ENCODE peak calls at places on chromosomes 11 and 22, in four cellular contexts. Y is pancreas, T is upper lobe of right lung, H is stomach. Q is an unnamed sample.

GRCh38 chr22:34490911-34491310 is 570.6 kb upstream of the LARGE1 start:
- DNase-seq in H (no peak), T (no peak), Y (no peak), Q (no peak)

GRCh38 chr22:50141891-50142363 is 28.6 kb upstream of the PANX2 start:
- DNase-seq in H (no peak), Y (no peak), T (no peak), Q (no peak)

GRCh38 chr22:27438271-27438980 is 363.1 kb downstream of the MN1 start:
- DNase-seq in H (peak; percentile 73), Y (peak; percentile 86), T (no peak), Q (peak; percentile 28)

GRCh38 chr11:111086058-111086457 is 159.5 kb upstream of the POU2AF2 start:
- DNase-seq in Y (no peak), H (no peak), T (no peak), Q (no peak)

GRCh38 chr22:30970356-30970746 is 1.3 kb downstream of the TUG1 start:
- DNase-seq in H (no peak), T (no peak), Y (no peak), Q (no peak)

GRCh38 chr11:122204206-122204605 is 88.2 kb upstream of the BLID start:
- DNase-seq in Y (no peak), H (no peak), T (no peak), Q (no peak)

GRCh38 chr22:36563001-36563400 is 34.0 kb upstream of the EIF3D start:
- DNase-seq in Y (no peak), H (no peak), T (no peak), Q (no peak)

GRCh38 chr11:123239371-123240150 is 44.5 kb upstream of the CLMP start:
- DNase-seq in H (no peak), Y (no peak), T (no peak), Q (no peak)

GRCh38 chr22:41768420-41768819 is 32.1 kb upstream of the CCDC134 start:
- DNase-seq in Y (no peak), H (no peak), T (no peak), Q (no peak)

GRCh38 chr11:34468209-34468841 is 29.6 kb downstream of the CAT start:
- DNase-seq in Y (no peak), T (no peak), H (peak; percentile 33), Q (no peak)

GRCh38 chr22:50047346-50047745 is 10.8 kb downstream of the TTLL8 start:
- DNase-seq in H (no peak), T (peak; percentile 56), Y (peak; percentile 45), Q (no peak)

GRCh38 chr11:72741429-72741833 is 10.8 kb downstream of the ARAP1 start:
- DNase-seq in H (no peak), T (peak; percentile 80), Y (peak; percentile 41), Q (no peak)

GRCh38 chr22:38062782-38063181 is 5.6 kb downstream of the PICK1 start:
- DNase-seq in H (no peak), T (no peak), Y (no peak), Q (peak; percentile 38)

GRCh38 chr22:36619797-36620390 is 83.7 kb downstream of the CACNG2 start:
- DNase-seq in Y (no peak), H (no peak), T (no peak), Q (no peak)

GRCh38 chr11:110134120-110134519 is 40.9 kb downstream of the ZC3H12C start:
- DNase-seq in H (no peak), Y (no peak), T (no peak), Q (no peak)

GRCh38 chr11:11752688-11753087 is 89.1 kb upstream of the USP47 start:
- DNase-seq in Y (no peak), T (no peak), H (no peak), Q (no peak)

GRCh38 chr11:65500262-65501004 is 1.6 kb downstream of the MALAT1 start:
- DNase-seq in H (no peak), T (peak; percentile 70), Y (peak; percentile 80), Q (no peak)

GRCh38 chr22:36330655-36331305 is 57.0 kb downstream of the MYH9 start:
- DNase-seq in H (no peak), Y (no peak), T (no peak), Q (no peak)

GRCh38 chr22:23176645-23177027 is 3.7 kb upstream of the BCR start:
- DNase-seq in Y (no peak), H (no peak), T (no peak), Q (no peak)

GRCh38 chr11:122197055-122197987 is 81.3 kb upstream of the BLID start:
- DNase-seq in H (no peak), Y (no peak), T (no peak), Q (no peak)

GRCh38 chr22:44730490-44731356 is 21.7 kb upstream of the ARHGAP8 start:
- DNase-seq in H (no peak), Y (no peak), T (no peak), Q (no peak)
- H3K27ac ChIP-seq in H (peak overlapping the region; percentile 66), Y (no peak overlapping the region), T (peak overlapping the region; percentile 36), Q (no peak overlapping the region)

GRCh38 chr11:44728085-44728410 is 1.3 kb downstream of the TSPAN18 start:
- DNase-seq in H (no peak), T (no peak), Y (no peak), Q (no peak)
- H3K27ac ChIP-seq in H (peak overlapping the region; percentile 71), T (no peak overlapping the region), Y (no peak overlapping the region), Q (no peak overlapping the region)

DNA sequence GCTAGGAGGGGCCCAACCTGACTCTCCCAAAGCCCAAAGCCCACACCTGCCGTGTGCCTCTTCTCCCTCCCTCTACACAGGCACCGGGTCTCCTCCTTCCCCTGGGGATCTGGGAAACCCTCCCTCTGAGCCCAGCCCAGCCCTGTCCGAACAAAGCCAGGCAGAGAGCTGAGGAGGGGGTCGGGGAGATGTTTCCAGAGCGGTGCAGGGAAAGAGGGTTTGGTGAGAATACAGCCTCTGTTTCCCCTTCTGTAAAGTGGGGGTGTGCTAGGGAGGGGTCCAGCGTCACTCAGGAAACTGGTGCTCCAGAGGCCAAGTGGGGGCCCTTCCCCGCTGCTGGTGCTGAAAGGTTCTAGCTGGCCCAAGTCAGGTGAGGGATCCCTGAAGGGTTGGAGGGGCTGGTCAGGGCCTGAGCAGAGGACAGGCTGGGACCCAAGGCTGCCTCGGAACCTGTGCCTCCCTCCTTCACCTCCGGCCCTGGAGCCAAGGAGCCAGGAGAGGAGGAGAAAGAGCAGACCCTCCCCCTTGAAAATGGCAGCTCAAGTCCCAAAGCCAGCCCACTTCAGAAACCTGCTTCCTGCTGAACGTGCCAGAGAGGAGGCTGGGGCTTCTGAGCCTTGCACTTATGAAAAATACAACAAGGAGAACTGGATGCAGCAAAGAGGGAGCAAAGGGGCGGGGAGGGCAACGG is 43.4 kb downstream of the MACROD1 start:
- DNase-seq in Y (no peak), H (no peak), T (no peak), Q (no peak)
- H3K27ac ChIP-seq in Y (peak overlapping the region; percentile 53), H (no peak overlapping the region), T (peak overlapping the region; percentile 66), Q (no peak overlapping the region)

DNA sequence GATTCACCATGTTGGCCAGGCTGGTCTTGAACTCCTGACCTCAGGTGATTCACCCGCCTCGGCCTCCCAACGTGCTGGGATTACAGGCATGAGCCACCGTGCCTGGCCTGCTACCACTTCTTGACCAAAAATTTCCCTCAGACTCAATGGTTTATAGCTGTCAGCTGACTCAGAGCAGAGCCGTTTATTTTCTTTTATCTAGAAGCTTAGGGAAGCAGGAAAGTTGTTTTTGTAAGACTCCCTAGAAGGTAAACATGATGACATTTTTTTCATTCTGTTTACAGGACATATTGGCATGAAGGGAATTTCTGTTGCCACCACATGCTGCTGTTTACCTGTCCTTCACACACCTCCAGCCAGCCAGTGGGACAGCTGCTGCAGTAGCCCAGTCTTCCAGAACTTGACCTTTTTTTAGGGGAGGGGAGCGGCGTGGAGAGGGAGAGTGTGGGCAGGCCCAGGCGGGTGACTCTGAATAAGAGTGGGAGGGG is 56.1 kb upstream of the PTPRJ start:
- DNase-seq in H (peak; percentile 31), Y (peak; percentile 71), T (peak; percentile 68), Q (no peak)
- H3K27ac ChIP-seq in H (peak overlapping the region; percentile 65), Y (peak overlapping the region; percentile 89), T (peak overlapping the region; percentile 43), Q (no peak overlapping the region)

DNA sequence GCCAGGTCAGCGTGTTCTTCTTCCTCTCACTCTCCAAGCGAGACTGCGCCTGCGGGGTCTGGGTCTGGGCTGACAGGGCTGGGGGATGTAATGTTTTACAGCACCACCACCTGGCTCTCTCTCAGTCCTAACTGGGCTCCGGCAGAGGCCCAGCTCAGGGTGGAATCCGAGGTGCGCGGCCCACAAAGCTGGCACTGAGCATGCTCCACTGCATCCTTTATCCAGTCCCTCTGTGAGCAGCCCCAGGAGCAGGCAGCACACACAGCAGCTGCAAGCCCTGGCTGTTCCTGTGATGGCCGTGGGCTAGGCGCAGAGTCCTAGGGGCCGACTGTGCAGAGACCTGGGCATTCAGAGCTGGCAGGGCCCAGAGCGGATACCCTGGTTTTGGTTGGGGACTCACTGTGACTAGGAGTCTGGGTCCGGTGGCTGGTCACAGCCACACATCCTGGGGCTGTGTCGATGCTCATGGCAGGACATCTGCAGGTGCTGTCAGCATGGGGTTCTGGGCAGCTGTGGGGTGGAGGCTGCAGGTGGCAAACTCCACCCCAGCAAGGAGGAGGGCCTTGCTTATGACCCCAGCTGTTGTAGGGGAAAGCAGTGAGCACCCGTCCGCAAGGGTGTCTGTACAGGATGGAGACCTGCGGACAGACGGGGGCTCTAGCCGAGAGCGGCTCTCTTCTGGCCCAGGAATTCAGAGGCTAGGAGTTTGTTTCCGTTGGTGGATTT is 4.0 kb downstream of the LRRC75B start:
- DNase-seq in H (no peak), T (no peak), Y (no peak), Q (no peak)
- H3K27ac ChIP-seq in H (peak overlapping the region; percentile 10), T (no peak overlapping the region), Y (peak overlapping the region; percentile 66), Q (peak overlapping the region; percentile 80)

GRCh38 chr11:102577182-102577581 is 46.6 kb upstream of the MMP7 start:
- DNase-seq in H (no peak), Y (no peak), T (no peak), Q (no peak)

GRCh38 chr11:102572537-102573220 is 42.1 kb upstream of the MMP7 start:
- DNase-seq in H (no peak), Y (no peak), T (no peak), Q (no peak)

GRCh38 chr11:102576350-102576749 is 45.8 kb upstream of the MMP7 start:
- DNase-seq in Y (no peak), T (no peak), H (no peak), Q (no peak)

GRCh38 chr11:102573851-102574250 is 43.3 kb upstream of the MMP7 start:
- DNase-seq in H (no peak), T (no peak), Y (no peak), Q (no peak)

DNA sequence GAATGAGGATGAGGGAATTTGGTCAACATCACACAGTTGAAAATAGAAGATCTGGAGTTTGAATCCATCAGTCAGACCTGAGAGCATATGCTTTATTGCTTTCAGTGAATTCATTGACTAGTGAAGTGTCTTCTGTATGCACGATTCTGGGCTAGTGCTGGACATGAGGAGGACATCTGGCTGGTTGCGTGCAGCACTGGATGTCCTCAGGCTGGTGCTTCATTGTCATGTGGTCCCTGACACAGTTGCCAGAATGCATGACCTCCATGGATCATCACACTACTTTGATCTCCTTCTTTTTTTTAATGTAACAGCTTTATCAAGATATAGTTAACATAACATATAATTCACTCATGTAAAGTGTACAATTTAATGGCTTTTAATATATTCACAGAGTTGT is 44.5 kb upstream of the MMP7 start:
- DNase-seq in H (no peak), Y (no peak), T (no peak), Q (no peak)
- H3K27ac ChIP-seq in H (no peak overlapping the region), Y (no peak overlapping the region), T (no peak overlapping the region), Q (no peak overlapping the region)

Q was measured in substantia nigra.